ENCODE peak calls at places on chromosome 18, in four cellular contexts. B is fibroblast of villous mesenchyme; G is activated CD4-positive, alpha-beta T cell treated with anti-CD3 and anti-CD28 coated beads for 4 hours; C is islet precursor cell. M is an unnamed sample.

GRCh38 chr18:23363865-23364570 is 89.1 kb upstream of the RIOK3 start:
- DNase-seq in B (no peak), G (no peak), C (no peak), M (no peak)

GRCh38 chr18:34224423-34225217 is at the start of gene NOL4:
- DNase-seq in B (no peak), G (no peak), C (peak), M (peak)

GRCh38 chr18:1464444-1465217 is 560.0 kb downstream of the ADCYAP1 start:
- DNase-seq in B (no peak), G (no peak), C (no peak), M (no peak)

GRCh38 chr18:21534327-21534726 is 66.2 kb downstream of the ESCO1 start:
- DNase-seq in B (no peak), G (no peak), C (no peak), M (no peak)

GRCh38 chr18:58776084-58776483 is 88.6 kb upstream of the ZNF532 start:
- DNase-seq in B (no peak), G (no peak), C (no peak), M (no peak)

GRCh38 chr18:80154293-80154692 is 45.2 kb downstream of the ADNP2 start:
- DNase-seq in B (peak), G (peak), C (no peak), M (no peak)

GRCh38 chr18:74508366-74508765 is 12.2 kb downstream of the CNDP2 start:
- DNase-seq in B (no peak), G (no peak), C (peak), M (no peak)

GRCh38 chr18:51165296-51165695 is 32.2 kb downstream of the MEX3C start:
- DNase-seq in B (no peak), G (no peak), C (no peak), M (no peak)

GRCh38 chr18:74507120-74507881 is 11.1 kb downstream of the CNDP2 start:
- DNase-seq in B (no peak), G (no peak), C (peak), M (no peak)

GRCh38 chr18:4035521-4035920 is 419.6 kb downstream of the DLGAP1 start:
- DNase-seq in B (no peak), G (no peak), C (no peak), M (no peak)

GRCh38 chr18:8791171-8791651 is 85.9 kb downstream of the MTCL1 start:
- DNase-seq in B (peak), G (no peak), C (peak), M (peak)

GRCh38 chr18:48921305-48922202 is 29.2 kb downstream of the SMAD7 start:
- DNase-seq in B (no peak), G (no peak), C (peak), M (peak)

GRCh38 chr18:42192251-42193248 is 237.5 kb downstream of the PIK3C3 start:
- DNase-seq in B (no peak), G (no peak), C (peak), M (no peak)

GRCh38 chr18:22667616-22668422 is 250.1 kb upstream of the CTAGE1 start:
- DNase-seq in B (peak), G (no peak), C (no peak), M (no peak)

GRCh38 chr18:69957071-69957620 is 9.5 kb upstream of the CD226 start:
- DNase-seq in B (no peak), G (no peak), C (no peak), M (no peak)

GRCh38 chr18:12742453-12742852 is 39.6 kb downstream of the PSMG2 start:
- DNase-seq in B (peak), G (no peak), C (no peak), M (no peak)

GRCh38 chr18:54004828-54005227 is 219.6 kb downstream of the MBD2 start:
- DNase-seq in B (no peak), G (no peak), C (no peak), M (peak)

GRCh38 chr18:22913861-22914260 is 19.3 kb upstream of the RBBP8 start:
- DNase-seq in B (no peak), G (no peak), C (peak), M (peak)

GRCh38 chr18:8960740-8961657 is 141.5 kb upstream of the NDUFV2 start:
- DNase-seq in B (no peak), G (no peak), C (no peak), M (no peak)

GRCh38 chr18:37341016-37341415 is 224.6 kb downstream of the CELF4 start:
- DNase-seq in B (no peak), G (no peak), C (no peak), M (no peak)

GRCh38 chr18:63518178-63519012 is 23.8 kb upstream of the SERPINB12 start:
- DNase-seq in B (peak), G (peak), C (peak), M (peak)

GRCh38 chr18:58348947-58349346 is 279.9 kb downstream of the ALPK2 start:
- DNase-seq in B (no peak), G (no peak), C (no peak), M (no peak)

GRCh38 chr18:27921904-27922541 is 254.9 kb downstream of the CDH2 start:
- DNase-seq in B (peak), G (no peak), C (peak), M (peak)

GRCh38 chr18:78732273-78733210 is 247.1 kb upstream of the SALL3 start:
- DNase-seq in B (no peak), G (no peak), C (peak), M (no peak)

GRCh38 chr18:48657446-48658120 is 118.8 kb downstream of the CTIF start:
- DNase-seq in B (no peak), G (no peak), C (no peak), M (no peak)

M was measured in ELF-1.